ENCODE peak calls at places on chromosomes 16 and 17, in five cellular contexts. One of them, this sample, is unnamed.

GRCh38 chr17:58270476-58271290 is 10.1 kb downstream of the MPO start:
- DNase-seq in K562: peak
- DNase-seq in IMR-90: no peak
- DNase-seq in left lung: no peak
- DNase-seq in PC-3: peak
- DNase-seq in this sample: no peak

GRCh38 chr16:59605706-59606105 is 871.6 kb upstream of the GOT2 start:
- DNase-seq in K562: no peak
- DNase-seq in left lung: no peak
- DNase-seq in IMR-90: no peak
- DNase-seq in PC-3: no peak
- DNase-seq in this sample: no peak

GRCh38 chr17:1546292-1546922 is 16.2 kb downstream of the PITPNA start:
- DNase-seq in K562: no peak
- DNase-seq in PC-3: no peak
- DNase-seq in left lung: no peak
- DNase-seq in IMR-90: no peak
- DNase-seq in this sample: no peak

GRCh38 chr17:48995332-48995870 is 1.8 kb upstream of the IGF2BP1 start:
- DNase-seq in PC-3: no peak
- DNase-seq in IMR-90: no peak
- DNase-seq in left lung: no peak
- DNase-seq in K562: peak
- DNase-seq in this sample: peak

GRCh38 chr16:85027968-85028637 is 508 bp downstream of the KIAA0513 start:
- DNase-seq in PC-3: no peak
- DNase-seq in K562: no peak
- DNase-seq in IMR-90: no peak
- DNase-seq in left lung: no peak
- DNase-seq in this sample: peak

GRCh38 chr17:78990349-78991016 is 10.8 kb upstream of the LGALS3BP start:
- DNase-seq in PC-3: no peak
- DNase-seq in K562: no peak
- DNase-seq in IMR-90: no peak
- DNase-seq in left lung: peak
- DNase-seq in this sample: peak

GRCh38 chr17:61574542-61575351 is 16.3 kb downstream of the NACA2 start:
- DNase-seq in IMR-90: peak
- DNase-seq in K562: peak
- DNase-seq in PC-3: peak
- DNase-seq in left lung: no peak
- DNase-seq in this sample: peak

GRCh38 chr16:21253470-21253869 is 20.0 kb downstream of the ANKS4B start:
- DNase-seq in IMR-90: no peak
- DNase-seq in PC-3: no peak
- DNase-seq in K562: no peak
- DNase-seq in left lung: no peak
- DNase-seq in this sample: no peak

GRCh38 chr16:86529160-86529559 is 18.8 kb downstream of the FOXF1 start:
- DNase-seq in K562: no peak
- DNase-seq in left lung: no peak
- DNase-seq in IMR-90: peak
- DNase-seq in PC-3: no peak
- DNase-seq in this sample: no peak

GRCh38 chr17:15744091-15744676 is 12.1 kb downstream of the TBC1D26 start:
- DNase-seq in K562: no peak
- DNase-seq in left lung: no peak
- DNase-seq in PC-3: no peak
- DNase-seq in IMR-90: no peak
- DNase-seq in this sample: no peak

GRCh38 chr17:4555863-4556646 is 871 bp upstream of the MYBBP1A start:
- DNase-seq in K562: no peak
- DNase-seq in IMR-90: no peak
- DNase-seq in left lung: no peak
- DNase-seq in PC-3: no peak
- DNase-seq in this sample: no peak

GRCh38 chr16:22633280-22633679 is 122.6 kb downstream of the NPIPB5 start:
- DNase-seq in IMR-90: no peak
- DNase-seq in PC-3: no peak
- DNase-seq in K562: peak
- DNase-seq in left lung: no peak
- DNase-seq in this sample: no peak

GRCh38 chr16:81755915-81756644 is 23.0 kb upstream of the PLCG2 start:
- DNase-seq in K562: no peak
- DNase-seq in PC-3: no peak
- DNase-seq in left lung: no peak
- DNase-seq in IMR-90: no peak
- DNase-seq in this sample: no peak

GRCh38 chr17:72065556-72065955 is 55.3 kb upstream of the SOX9 start:
- DNase-seq in IMR-90: no peak
- DNase-seq in PC-3: no peak
- DNase-seq in left lung: no peak
- DNase-seq in K562: no peak
- DNase-seq in this sample: no peak

GRCh38 chr17:51397361-51398127 is 137.2 kb downstream of the UTP18 start:
- DNase-seq in IMR-90: peak
- DNase-seq in K562: no peak
- DNase-seq in PC-3: peak
- DNase-seq in left lung: no peak
- DNase-seq in this sample: no peak

GRCh38 chr17:73401911-73402310 is 90.1 kb upstream of the CDC42EP4 start:
- DNase-seq in PC-3: no peak
- DNase-seq in K562: peak
- DNase-seq in left lung: peak
- DNase-seq in IMR-90: peak
- DNase-seq in this sample: no peak

GRCh38 chr17:32285770-32286517 is 20.3 kb downstream of the RHBDL3 start:
- DNase-seq in K562: no peak
- DNase-seq in left lung: no peak
- DNase-seq in PC-3: no peak
- DNase-seq in IMR-90: no peak
- DNase-seq in this sample: no peak

GRCh38 chr16:19755268-19755667 is 37.2 kb downstream of the IQCK start:
- DNase-seq in K562: no peak
- DNase-seq in left lung: no peak
- DNase-seq in PC-3: no peak
- DNase-seq in IMR-90: no peak
- DNase-seq in this sample: no peak

GRCh38 chr16:1713933-1714332 is 7.9 kb downstream of the MAPK8IP3 start:
- DNase-seq in PC-3: no peak
- DNase-seq in IMR-90: no peak
- DNase-seq in left lung: peak
- DNase-seq in K562: no peak
- DNase-seq in this sample: peak

GRCh38 chr17:29929006-29929543 is 953 bp downstream of the SSH2 start:
- DNase-seq in PC-3: peak
- DNase-seq in IMR-90: no peak
- DNase-seq in left lung: no peak
- DNase-seq in K562: peak
- DNase-seq in this sample: peak

GRCh38 chr16:11350531-11351335 is 5.5 kb downstream of the RMI2 start:
- DNase-seq in PC-3: peak
- DNase-seq in left lung: no peak
- DNase-seq in IMR-90: peak
- DNase-seq in K562: no peak
- DNase-seq in this sample: no peak

GRCh38 chr17:4796550-4796915 is 569 bp downstream of the PSMB6 start:
- DNase-seq in K562: peak
- DNase-seq in IMR-90: peak
- DNase-seq in left lung: no peak
- DNase-seq in PC-3: peak
- DNase-seq in this sample: peak

GRCh38 chr17:43477832-43478634 is 5.7 kb upstream of the DHX8 start:
- DNase-seq in PC-3: no peak
- DNase-seq in IMR-90: no peak
- DNase-seq in left lung: no peak
- DNase-seq in K562: no peak
- DNase-seq in this sample: peak

GRCh38 chr17:78347453-78347852 is 12.4 kb downstream of the SOCS3 start:
- DNase-seq in IMR-90: no peak
- DNase-seq in K562: no peak
- DNase-seq in left lung: no peak
- DNase-seq in PC-3: no peak
- DNase-seq in this sample: no peak

GRCh38 chr16:25553711-25554436 is 137.9 kb upstream of the HS3ST4 start:
- DNase-seq in IMR-90: peak
- DNase-seq in K562: peak
- DNase-seq in PC-3: no peak
- DNase-seq in left lung: no peak
- DNase-seq in this sample: peak

GRCh38 chr16:73323880-73324279 is 276.0 kb upstream of the ZFHX3 start:
- DNase-seq in left lung: no peak
- DNase-seq in PC-3: no peak
- DNase-seq in K562: no peak
- DNase-seq in IMR-90: no peak
- DNase-seq in this sample: no peak

GRCh38 chr17:57554826-57555635 is 190.1 kb downstream of the CCDC182 start:
- DNase-seq in PC-3: no peak
- DNase-seq in K562: no peak
- DNase-seq in IMR-90: no peak
- DNase-seq in left lung: peak
- DNase-seq in this sample: no peak

GRCh38 chr17:47621293-47622178 is 28.2 kb upstream of the KPNB1 start:
- DNase-seq in K562: no peak
- DNase-seq in left lung: no peak
- DNase-seq in PC-3: peak
- DNase-seq in IMR-90: peak
- DNase-seq in this sample: no peak

GRCh38 chr16:69334696-69335095 is 4.3 kb upstream of the PDF start:
- DNase-seq in IMR-90: no peak
- DNase-seq in PC-3: no peak
- DNase-seq in K562: no peak
- DNase-seq in left lung: no peak
- DNase-seq in this sample: no peak

GRCh38 chr17:50501054-50501453 is 7.2 kb upstream of the MYCBPAP start:
- DNase-seq in IMR-90: no peak
- DNase-seq in PC-3: peak
- DNase-seq in K562: peak
- DNase-seq in left lung: no peak
- DNase-seq in this sample: peak

GRCh38 chr17:83122834-83123233 is 43.4 kb downstream of the METRNL start:
- DNase-seq in left lung: peak
- DNase-seq in K562: no peak
- DNase-seq in PC-3: no peak
- DNase-seq in IMR-90: no peak
- DNase-seq in this sample: no peak

GRCh38 chr16:72974142-72974769 is 73.7 kb downstream of the ZFHX3 start:
- DNase-seq in K562: no peak
- DNase-seq in IMR-90: no peak
- DNase-seq in PC-3: no peak
- DNase-seq in left lung: no peak
- DNase-seq in this sample: no peak

GRCh38 chr16:29306953-29307597 is 99.4 kb downstream of the NPIPB11 start:
- DNase-seq in left lung: peak
- DNase-seq in IMR-90: peak
- DNase-seq in PC-3: no peak
- DNase-seq in K562: no peak
- DNase-seq in this sample: no peak

GRCh38 chr17:4901648-4902344 is 1.1 kb downstream of the CHRNE start:
- DNase-seq in K562: no peak
- DNase-seq in PC-3: no peak
- DNase-seq in left lung: peak
- DNase-seq in IMR-90: no peak
- DNase-seq in this sample: no peak

GRCh38 chr17:61867033-61867432 is 3.7 kb upstream of the BRIP1 start:
- DNase-seq in left lung: no peak
- DNase-seq in K562: no peak
- DNase-seq in PC-3: no peak
- DNase-seq in IMR-90: no peak
- DNase-seq in this sample: no peak

GRCh38 chr17:75559958-75560533 is 27.6 kb upstream of the MYO15B start:
- DNase-seq in K562: no peak
- DNase-seq in IMR-90: no peak
- DNase-seq in PC-3: no peak
- DNase-seq in left lung: peak
- DNase-seq in this sample: no peak

GRCh38 chr16:55113195-55113594 is 182.5 kb downstream of the IRX5 start:
- DNase-seq in PC-3: no peak
- DNase-seq in K562: no peak
- DNase-seq in left lung: no peak
- DNase-seq in IMR-90: no peak
- DNase-seq in this sample: no peak

GRCh38 chr17:9170336-9170735 is 149.0 kb downstream of the NTN1 start:
- DNase-seq in K562: no peak
- DNase-seq in left lung: no peak
- DNase-seq in IMR-90: no peak
- DNase-seq in PC-3: no peak
- DNase-seq in this sample: no peak

GRCh38 chr16:77330332-77331043 is 104.3 kb downstream of the ADAMTS18 start:
- DNase-seq in K562: no peak
- DNase-seq in IMR-90: no peak
- DNase-seq in PC-3: no peak
- DNase-seq in left lung: no peak
- DNase-seq in this sample: peak
- H3K27ac ChIP-seq in K562: no peak
- H3K27ac ChIP-seq in IMR-90: no peak
- H3K27ac ChIP-seq in PC-3: no peak
- H3K27ac ChIP-seq in left lung: no peak
- H3K27ac ChIP-seq in this sample: no peak

GRCh38 chr17:74532115-74532514 is 840 bp upstream of the CD300LB start:
- DNase-seq in PC-3: no peak
- DNase-seq in K562: peak
- DNase-seq in IMR-90: no peak
- DNase-seq in left lung: no peak
- DNase-seq in this sample: peak
- H3K27ac ChIP-seq in PC-3: no peak
- H3K27ac ChIP-seq in K562: no peak
- H3K27ac ChIP-seq in IMR-90: no peak
- H3K27ac ChIP-seq in left lung: peak
- H3K27ac ChIP-seq in this sample: no peak

DNA sequence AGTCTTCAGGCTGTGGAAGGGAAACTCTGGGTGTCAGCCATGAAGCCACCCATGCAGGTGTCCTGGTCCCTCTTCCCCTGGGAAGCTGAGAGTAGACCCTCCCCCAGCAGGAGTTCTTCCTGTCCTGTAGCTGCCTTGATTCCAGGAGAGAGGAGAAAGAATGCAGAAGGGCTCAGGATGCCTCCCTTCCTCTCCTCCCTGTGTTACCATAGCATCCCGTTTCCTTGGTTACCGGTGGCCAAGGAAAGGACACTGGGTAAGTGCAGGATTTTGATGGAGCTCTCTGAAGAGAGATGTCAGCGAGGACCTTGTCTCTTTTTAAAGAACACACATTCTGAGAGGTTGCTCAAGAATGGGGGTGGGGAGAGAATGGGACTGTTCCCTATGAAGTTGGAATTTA is 304.1 kb upstream of the N4BP1 start:
- DNase-seq in K562: no peak
- DNase-seq in IMR-90: no peak
- DNase-seq in PC-3: no peak
- DNase-seq in left lung: no peak
- DNase-seq in this sample: no peak
- H3K27ac ChIP-seq in K562: no peak
- H3K27ac ChIP-seq in IMR-90: no peak
- H3K27ac ChIP-seq in PC-3: no peak
- H3K27ac ChIP-seq in left lung: no peak
- H3K27ac ChIP-seq in this sample: no peak

GRCh38 chr17:38875477-38876080 is 5.7 kb downstream of the LASP1 start:
- DNase-seq in IMR-90: no peak
- DNase-seq in PC-3: no peak
- DNase-seq in K562: no peak
- DNase-seq in left lung: no peak
- DNase-seq in this sample: no peak
- H3K27ac ChIP-seq in IMR-90: peak
- H3K27ac ChIP-seq in PC-3: no peak
- H3K27ac ChIP-seq in K562: no peak
- H3K27ac ChIP-seq in left lung: peak
- H3K27ac ChIP-seq in this sample: no peak

This sample was measured in WERI-Rb-1.